ENCODE peak calls at places on chromosomes 2 and 18, in six cellular contexts. P is IMR-90, G is pancreas, D is A549, Q is aorta, A is adrenal gland. U is an unnamed sample.

GRCh38 chr2:31859959-31860358 is 150.8 kb downstream of the MEMO1 start:
- DNase-seq in P (peak; percentile 46), G (no peak), D (no peak), Q (no peak), A (no peak), U (no peak)

GRCh38 chr2:189865836-189866235 is 81.6 kb downstream of the PMS1 start:
- DNase-seq in P (no peak), G (no peak), D (no peak), Q (no peak), A (no peak), U (no peak)

GRCh38 chr2:200471324-200471848 is 38.5 kb downstream of the KCTD18 start:
- DNase-seq in P (no peak), G (no peak), D (peak; percentile 57), Q (no peak), A (no peak), U (peak; percentile 32)

GRCh38 chr2:175605989-175606841 is 395.9 kb downstream of the LNPK start:
- DNase-seq in P (no peak), G (no peak), D (no peak), Q (no peak), A (no peak), U (no peak)

GRCh38 chr2:143284087-143284675 is 155.0 kb downstream of the ARHGAP15 start:
- DNase-seq in P (peak; percentile 50), G (no peak), D (peak; percentile 5), Q (peak; percentile 35), A (peak; percentile 26), U (peak; percentile 5)

GRCh38 chr2:47017541-47017940 is 101.9 kb upstream of the MCFD2 start:
- DNase-seq in P (no peak), G (no peak), D (no peak), Q (no peak), A (no peak), U (no peak)

GRCh38 chr18:40366521-40366920 is 1588.5 kb upstream of the PIK3C3 start:
- DNase-seq in P (no peak), G (no peak), D (no peak), Q (no peak), A (no peak), U (no peak)

GRCh38 chr2:166180951-166181812 is 53.4 kb upstream of the SCN1A start:
- DNase-seq in P (peak; percentile 56), G (peak; percentile 50), D (peak; percentile 10), Q (peak; percentile 48), A (peak; percentile 53), U (peak; percentile 37)

GRCh38 chr18:59639136-59639535 is 58.1 kb downstream of the CCBE1 start:
- DNase-seq in P (peak; percentile 49), G (no peak), D (no peak), Q (no peak), A (no peak), U (no peak)

GRCh38 chr2:197028230-197028629 is 101.7 kb upstream of the PGAP1 start:
- DNase-seq in P (peak; percentile 84), G (no peak), D (peak; percentile 10), Q (no peak), A (no peak), U (peak; percentile 8)

GRCh38 chr2:232352511-232353091 is 25.9 kb upstream of the ALPP start:
- DNase-seq in P (no peak), G (no peak), D (no peak), Q (peak; percentile 33), A (peak; percentile 5), U (no peak)

GRCh38 chr2:43050866-43051265 is 175.5 kb downstream of the ZFP36L2 start:
- DNase-seq in P (no peak), G (no peak), D (no peak), Q (no peak), A (peak; percentile 60), U (no peak)

GRCh38 chr2:123747316-123747715 is 277.8 kb upstream of the CNTNAP5 start:
- DNase-seq in P (no peak), G (no peak), D (no peak), Q (no peak), A (no peak), U (no peak)

GRCh38 chr2:109374548-109375130 is 239.1 kb downstream of the SEPTIN10 start:
- DNase-seq in P (no peak), G (no peak), D (no peak), Q (no peak), A (peak; percentile 50), U (no peak)

GRCh38 chr2:127698553-127699355 is 2.5 kb upstream of the SFT2D3 start:
- DNase-seq in P (no peak), G (no peak), D (no peak), Q (no peak), A (no peak), U (no peak)

GRCh38 chr2:190744041-190744440 is 95.2 kb downstream of the NAB1 start:
- DNase-seq in P (no peak), G (no peak), D (no peak), Q (no peak), A (no peak), U (no peak)

DNA sequence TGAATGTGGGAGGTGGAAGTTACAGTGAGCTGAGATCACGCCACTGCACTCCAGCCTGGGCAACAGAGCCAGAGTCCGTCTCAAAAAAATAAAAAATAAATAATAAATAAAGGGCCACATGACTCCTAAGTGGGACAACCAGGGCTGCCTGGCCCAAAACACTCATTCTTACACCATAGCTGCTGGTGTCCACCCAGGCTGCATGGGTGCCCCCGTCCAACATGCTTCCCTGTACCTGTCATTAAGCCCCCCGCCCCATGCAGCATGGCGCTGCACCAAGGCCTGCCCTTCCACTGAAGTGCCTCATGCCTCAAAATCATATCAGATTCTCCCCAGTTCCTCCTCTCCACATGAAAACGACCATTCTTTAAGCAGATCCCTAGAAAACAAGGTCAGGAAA is 10.8 kb downstream of the GALM start:
- DNase-seq in P (no peak), G (no peak), D (no peak), Q (no peak), A (no peak), U (no peak)
- H3K27ac ChIP-seq in P (no peak overlapping the region), G (no peak overlapping the region), D (no peak overlapping the region), Q (no peak overlapping the region), A (peak overlapping the region; percentile 26), U (no peak overlapping the region)

DNA sequence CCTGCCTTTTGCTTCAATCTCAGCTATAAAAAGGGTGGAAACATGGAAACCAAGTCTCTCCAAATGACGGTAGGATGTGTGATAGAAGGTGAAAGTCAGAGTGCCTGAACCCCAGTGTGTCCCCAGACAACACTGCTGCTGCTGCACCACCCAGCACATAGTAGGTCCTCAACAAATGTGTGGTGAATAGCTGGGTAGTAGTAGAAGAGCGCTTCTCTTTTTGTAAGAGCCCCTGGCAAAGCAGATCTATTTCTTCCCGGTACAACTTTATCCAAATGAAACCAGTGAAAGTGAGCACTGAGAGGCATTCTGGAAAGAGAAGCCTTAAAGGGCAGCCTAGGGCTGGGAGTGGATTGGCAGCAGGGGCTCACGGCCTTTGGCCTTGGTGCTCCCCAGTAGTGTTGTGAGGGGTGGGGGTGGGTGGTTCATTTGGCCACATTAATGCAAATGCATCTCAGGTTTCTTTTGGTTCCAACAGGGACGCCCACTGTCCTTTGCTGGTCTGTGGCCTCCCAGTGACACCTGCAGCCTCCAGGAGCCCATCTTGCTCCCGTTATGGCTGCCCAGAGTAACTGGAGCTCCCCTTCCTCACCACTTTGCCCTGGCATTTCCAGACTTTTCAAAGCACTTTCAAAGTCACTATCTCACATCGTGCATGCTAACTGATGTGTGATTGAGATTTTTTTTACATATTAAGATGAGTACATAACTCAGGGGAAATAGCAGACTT is 304.3 kb upstream of the EPAS1 start:
- DNase-seq in P (no peak), G (no peak), D (no peak), Q (no peak), A (no peak), U (no peak)
- H3K27ac ChIP-seq in P (peak overlapping the region; percentile 70), G (peak overlapping the region; percentile 79), D (peak overlapping the region; percentile 89), Q (peak overlapping the region; percentile 80), A (no peak overlapping the region), U (peak overlapping the region; percentile 91)

GRCh38 chr2:179952658-179953057 is 54.4 kb downstream of the CWC22 start:
- DNase-seq in P (no peak), G (no peak), D (no peak), Q (no peak), A (no peak), U (no peak)
- H3K27ac ChIP-seq in P (no peak overlapping the region), G (no peak overlapping the region), D (no peak overlapping the region), Q (no peak overlapping the region), A (no peak overlapping the region), U (no peak overlapping the region)

DNA sequence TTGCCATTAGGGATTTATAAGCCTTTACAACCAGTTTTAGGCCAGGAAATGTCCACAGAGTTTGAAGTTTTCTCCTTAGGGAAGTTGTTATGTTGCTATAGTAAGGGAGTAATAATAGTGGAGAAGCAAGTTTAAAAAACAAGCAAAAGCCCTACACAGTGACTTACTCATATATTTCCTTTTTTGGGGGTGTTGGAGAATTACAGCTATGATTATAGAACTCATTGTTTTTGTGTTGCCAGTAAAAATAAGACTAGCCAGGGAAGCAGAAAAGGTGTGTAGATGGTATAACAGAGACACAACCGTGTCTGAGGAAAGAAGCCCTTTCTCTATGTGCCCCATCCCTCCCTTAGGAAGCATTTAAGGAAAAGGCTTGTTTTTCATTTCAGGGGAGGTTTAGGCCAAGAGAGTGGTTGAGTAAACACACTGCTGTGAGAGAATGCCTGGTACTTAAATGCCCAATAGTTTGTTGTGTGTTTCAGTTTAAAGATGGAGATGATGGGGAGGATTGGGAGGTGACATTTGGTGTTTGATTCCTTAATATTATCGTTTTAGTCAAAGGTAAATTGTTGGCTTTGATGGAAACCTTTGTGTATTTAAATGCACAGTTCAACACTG is 2.4 kb downstream of the VAPA start:
- DNase-seq in P (peak; percentile 25), G (no peak), D (no peak), Q (no peak), A (no peak), U (no peak)
- H3K27ac ChIP-seq in P (peak overlapping the region; percentile 17), G (peak overlapping the region; percentile 100), D (peak overlapping the region; percentile 98), Q (peak overlapping the region; percentile 31), A (no peak overlapping the region), U (no peak overlapping the region)

GRCh38 chr18:21629089-21629832 is 17.1 kb downstream of the SNRPD1 start:
- DNase-seq in P (no peak), G (no peak), D (no peak), Q (no peak), A (no peak), U (no peak)
- H3K27ac ChIP-seq in P (no peak overlapping the region), G (no peak overlapping the region), D (no peak overlapping the region), Q (no peak overlapping the region), A (no peak overlapping the region), U (no peak overlapping the region)

GRCh38 chr2:76279142-76279541 is 568.4 kb upstream of the GCFC2 start:
- DNase-seq in P (no peak), G (no peak), D (no peak), Q (no peak), A (no peak), U (no peak)
- H3K27ac ChIP-seq in P (no peak overlapping the region), G (no peak overlapping the region), D (no peak overlapping the region), Q (no peak overlapping the region), A (no peak overlapping the region), U (no peak overlapping the region)

GRCh38 chr2:20634430-20635095 is 16.3 kb downstream of the HS1BP3 start:
- DNase-seq in P (peak; percentile 72), G (peak; percentile 38), D (no peak), Q (peak; percentile 75), A (peak; percentile 55), U (peak; percentile 56)
- H3K27ac ChIP-seq in P (no peak overlapping the region), G (peak overlapping the region; percentile 85), D (peak overlapping the region; percentile 75), Q (peak overlapping the region; percentile 72), A (peak overlapping the region; percentile 20), U (peak overlapping the region; percentile 66)